ENCODE peak calls at places on chromosomes 2 and 18, in seven cellular contexts. V, X, O, J, E, U and A are unnamed samples.

GRCh38 chr2:40213071-40213470 is 238.8 kb downstream of the SLC8A1 start:
- DNase-seq in E (no peak), J (no peak), O (no peak), X (no peak), V (no peak), U (no peak), A (no peak)

GRCh38 chr2:192053921-192054320 is 140.8 kb downstream of the TMEFF2 start:
- DNase-seq in U (no peak), O (no peak), X (no peak), V (no peak), J (no peak), E (peak), A (no peak)

GRCh38 chr18:10142496-10143160 is 228.8 kb downstream of the VAPA start:
- DNase-seq in V (no peak), U (no peak), O (peak), X (no peak), E (no peak), J (no peak), A (no peak)

GRCh38 chr2:20351555-20352229 is 1.0 kb upstream of the PUM2 start:
- DNase-seq in X (no peak), J (no peak), U (no peak), V (no peak), O (no peak), E (no peak), A (peak)

GRCh38 chr2:216362730-216363129 is 9.6 kb downstream of the MARCHF4 start:
- DNase-seq in U (no peak), V (no peak), J (no peak), E (no peak), O (no peak), X (no peak), A (no peak)

GRCh38 chr18:26746284-26747130 is 119.0 kb downstream of the AQP4 start:
- DNase-seq in O (no peak), V (no peak), J (no peak), U (no peak), X (no peak), E (no peak), A (no peak)

GRCh38 chr2:74919827-74920226 is 38.6 kb upstream of the POLE4 start:
- DNase-seq in X (peak), V (peak), E (peak), O (peak), J (peak), U (peak), A (peak)

GRCh38 chr2:46002507-46002883 is 294.7 kb upstream of the EPAS1 start:
- DNase-seq in E (no peak), V (no peak), J (no peak), O (no peak), U (no peak), X (no peak), A (peak)

GRCh38 chr2:100197643-100198153 is 55.3 kb upstream of the AFF3 start:
- DNase-seq in V (no peak), E (peak), U (peak), X (peak), J (no peak), O (peak), A (peak)

GRCh38 chr2:118112771-118113334 is 24.6 kb downstream of the INSIG2 start:
- DNase-seq in V (no peak), O (no peak), E (no peak), X (no peak), J (no peak), U (no peak), A (no peak)

GRCh38 chr18:62131305-62131909 is 55.4 kb downstream of the PIGN start:
- DNase-seq in U (no peak), V (peak), O (peak), E (peak), X (peak), J (peak), A (peak)

GRCh38 chr2:233289590-233290424 is 17.8 kb upstream of the SAG start:
- DNase-seq in O (no peak), E (no peak), J (no peak), V (no peak), U (no peak), X (no peak), A (no peak)

GRCh38 chr18:76974345-76974744 is 152.0 kb downstream of the ZNF236 start:
- DNase-seq in U (no peak), V (no peak), E (no peak), J (no peak), X (no peak), O (no peak), A (no peak)
- H3K27ac ChIP-seq in U (no peak), V (no peak), E (no peak), J (no peak), X (no peak), O (no peak), A (no peak)

GRCh38 chr2:24939353-24939752 is 19.3 kb upstream of the ADCY3 start:
- DNase-seq in E (no peak), J (no peak), O (no peak), X (no peak), V (no peak), U (no peak), A (no peak)
- H3K4me3 ChIP-seq in E (no peak), J (no peak), O (no peak), X (no peak), V (no peak), U (no peak), A (no peak)

DNA sequence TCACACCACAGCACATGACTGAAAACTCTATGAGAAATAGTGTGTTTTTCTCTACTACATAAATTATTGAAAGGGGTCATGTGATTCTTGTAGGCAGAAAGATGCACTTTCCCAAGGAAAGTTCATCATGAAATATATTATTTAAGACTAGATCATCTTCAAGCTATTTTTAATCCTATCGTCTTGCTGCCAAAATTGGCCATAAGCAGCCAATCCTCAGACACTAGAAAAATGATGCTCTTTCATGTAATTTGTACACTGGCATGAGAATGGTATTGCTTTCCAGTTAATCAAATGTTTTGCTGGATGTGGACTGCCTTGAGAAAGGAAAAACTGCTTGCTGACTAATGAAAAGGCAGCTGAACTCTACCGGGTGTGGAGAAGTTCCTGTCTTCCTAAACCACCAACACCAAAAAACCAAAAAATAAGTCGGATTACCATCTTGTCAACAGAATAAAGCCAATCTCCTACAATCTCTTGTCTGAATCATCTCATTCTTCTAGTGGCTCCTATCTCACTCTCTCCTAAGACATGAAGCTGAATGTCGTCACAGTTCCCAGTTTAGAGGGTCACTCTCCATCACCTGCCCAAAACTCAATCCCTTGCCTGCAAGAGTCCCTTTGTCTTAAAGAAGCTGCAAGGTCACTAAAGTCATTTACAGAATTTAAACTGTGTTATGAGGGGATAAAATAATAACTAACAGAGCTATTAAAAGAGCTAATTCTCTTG is 5.3 kb downstream of the BCL2 start:
- DNase-seq in X (no peak), U (no peak), O (no peak), E (no peak), J (no peak), V (no peak), A (no peak)
- H3K27ac ChIP-seq in X (no peak), U (no peak), O (no peak), E (no peak), J (no peak), V (no peak), A (no peak)

GRCh38 chr2:152486048-152486736 is 151.2 kb downstream of the FMNL2 start:
- DNase-seq in U (no peak), X (no peak), V (no peak), J (no peak), E (no peak), O (no peak), A (no peak)

GRCh38 chr2:152483276-152483996 is 148.5 kb downstream of the FMNL2 start:
- DNase-seq in U (no peak), E (no peak), J (no peak), X (no peak), O (no peak), V (no peak), A (no peak)

GRCh38 chr2:152489364-152489763 is 154.4 kb downstream of the FMNL2 start:
- DNase-seq in U (no peak), O (no peak), J (no peak), E (no peak), X (no peak), V (no peak), A (no peak)

GRCh38 chr2:152488075-152488474 is 153.1 kb downstream of the FMNL2 start:
- DNase-seq in J (no peak), X (no peak), O (no peak), U (no peak), E (no peak), V (no peak), A (no peak)

GRCh38 chr2:152486737-152487063 is 151.7 kb downstream of the FMNL2 start:
- DNase-seq in J (no peak), E (no peak), V (no peak), O (no peak), X (no peak), U (no peak), A (no peak)
- H3K4me3 ChIP-seq in J (no peak), E (no peak), V (no peak), O (no peak), X (no peak), U (no peak), A (no peak)

GRCh38 chr18:23279931-23280330 is 144.6 kb downstream of the CABLES1 start:
- DNase-seq in U (no peak), V (no peak), O (no peak), J (no peak), X (no peak), E (no peak), A (no peak)

GRCh38 chr18:23283933-23284430 is 148.7 kb downstream of the CABLES1 start:
- DNase-seq in X (no peak), J (no peak), O (no peak), V (no peak), E (no peak), U (no peak), A (no peak)

GRCh38 chr18:23280844-23281243 is 145.6 kb downstream of the CABLES1 start:
- DNase-seq in O (no peak), U (no peak), V (no peak), X (no peak), J (no peak), E (no peak), A (no peak)

GRCh38 chr18:23282437-23282781 is 147.1 kb downstream of the CABLES1 start:
- DNase-seq in V (no peak), U (no peak), O (no peak), X (no peak), J (no peak), E (no peak), A (no peak)

GRCh38 chr18:23281626-23282436 is 146.5 kb downstream of the CABLES1 start:
- DNase-seq in J (no peak), E (peak), O (no peak), X (no peak), U (no peak), V (no peak), A (no peak)
- H3K27ac ChIP-seq in J (no peak), E (no peak), O (peak), X (no peak), U (no peak), V (no peak), A (no peak)

GRCh38 chr2:227819398-227819697 is 5.7 kb downstream of the CCL20 start:
- DNase-seq in O (no peak), V (no peak), U (no peak), E (no peak), J (no peak), X (no peak), A (peak)

GRCh38 chr2:227816507-227817274 is 3.0 kb downstream of the CCL20 start:
- DNase-seq in J (no peak), V (no peak), O (no peak), E (no peak), U (no peak), X (no peak), A (no peak)

GRCh38 chr2:227818569-227819397 is 5.1 kb downstream of the CCL20 start:
- DNase-seq in X (no peak), E (no peak), O (peak), U (peak), V (no peak), J (no peak), A (peak)

GRCh38 chr2:227817336-227817735 is 3.7 kb downstream of the CCL20 start:
- DNase-seq in J (no peak), E (no peak), X (no peak), U (no peak), O (no peak), V (no peak), A (no peak)

DNA sequence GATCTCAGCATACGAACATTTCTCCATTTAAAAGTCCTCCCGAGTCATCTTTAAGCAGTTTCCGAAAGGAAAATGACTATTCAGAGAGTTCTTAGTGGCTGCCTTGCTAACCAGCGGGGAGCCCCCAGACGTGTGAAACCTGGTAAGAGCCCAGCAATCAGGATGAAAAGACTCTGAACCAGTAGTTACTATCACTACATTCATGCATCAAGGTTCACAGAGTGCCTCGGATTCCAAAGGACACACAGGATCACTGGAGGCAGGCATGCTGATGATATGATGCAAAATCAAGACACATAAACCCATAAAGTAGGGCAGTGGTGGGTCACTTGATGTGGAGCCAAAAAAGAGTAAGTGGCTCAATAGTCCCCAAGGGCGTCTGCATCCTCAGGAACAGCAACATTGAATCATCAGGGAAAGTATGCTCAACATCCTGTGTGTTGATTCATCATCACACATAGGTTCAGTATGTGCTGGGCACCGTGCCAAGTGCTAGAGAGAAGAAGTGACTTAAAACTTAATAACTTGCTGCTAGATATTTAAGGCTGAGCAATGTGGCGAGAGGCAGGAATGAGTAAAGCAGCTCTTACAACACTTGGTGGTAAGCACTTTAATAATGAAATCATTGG is 4.4 kb downstream of the CCL20 start:
- DNase-seq in O (peak), V (peak), X (peak), U (peak), J (no peak), E (no peak), A (peak)
- H3K4me3 ChIP-seq in O (no peak), V (no peak), X (no peak), U (no peak), J (no peak), E (no peak), A (no peak)

GRCh38 chr2:176136375-176137248 is 7.1 kb downstream of the HOXD8 start:
- DNase-seq in E (peak), J (no peak), U (no peak), V (no peak), X (no peak), O (no peak), A (no peak)
- H3K27ac ChIP-seq in E (no peak), J (no peak), U (peak), V (no peak), X (no peak), O (peak), A (no peak)

GRCh38 chr2:21836766-21837543 is 713.2 kb downstream of the TDRD15 start:
- DNase-seq in O (no peak), E (no peak), X (no peak), U (no peak), V (no peak), J (no peak), A (no peak)
- H3K4me3 ChIP-seq in O (no peak), E (no peak), X (no peak), U (no peak), V (no peak), J (no peak), A (no peak)

GRCh38 chr18:28178720-28179119 is 1.8 kb upstream of the CDH2 start:
- DNase-seq in J (no peak), U (no peak), E (no peak), O (no peak), V (no peak), X (no peak), A (peak)
- H3K27ac ChIP-seq in J (peak), U (peak), E (peak), O (no peak), V (no peak), X (peak), A (no peak)